ENCODE peak calls at places on chromosome 10, in ten cellular contexts. L, I, O, T, R, C, J, F, U and G are unnamed samples.

GRCh38 chr10:86979296-86979818 is 11.1 kb downstream of the ADIRF start:
- DNase-seq in L (no peak), I (no peak), O (no peak), T (no peak), R (no peak), C (no peak), J (no peak), F (no peak), U (no peak), G (no peak)

GRCh38 chr10:97780991-97781540 is 9.3 kb upstream of the SFRP5 start:
- DNase-seq in L (no peak), I (no peak), O (no peak), T (no peak), R (no peak), C (no peak), J (no peak), F (no peak), U (no peak), G (no peak)

GRCh38 chr10:34314457-34314856 is 500.6 kb downstream of the PARD3 start:
- DNase-seq in L (no peak), I (no peak), O (no peak), T (no peak), R (no peak), C (no peak), J (no peak), F (no peak), U (no peak), G (no peak)

GRCh38 chr10:63866075-63866746 is 345.0 kb downstream of the REEP3 start:
- DNase-seq in L (no peak), I (peak), O (peak), T (no peak), R (peak), C (peak), J (no peak), F (peak), U (no peak), G (peak)

GRCh38 chr10:48237225-48237855 is 37.2 kb downstream of the FRMPD2 start:
- DNase-seq in L (no peak), I (no peak), O (no peak), T (no peak), R (no peak), C (no peak), J (no peak), F (no peak), U (no peak), G (no peak)

GRCh38 chr10:12177642-12178041 is 18.0 kb downstream of the NUDT5 start:
- DNase-seq in L (no peak), I (no peak), O (no peak), T (no peak), R (no peak), C (no peak), J (no peak), F (peak), U (no peak), G (no peak)

GRCh38 chr10:60710041-60710440 is 68.2 kb upstream of the CDK1 start:
- DNase-seq in L (no peak), I (no peak), O (no peak), T (no peak), R (no peak), C (no peak), J (no peak), F (no peak), U (no peak), G (no peak)

GRCh38 chr10:117541909-117542705 is 439 bp upstream of the EMX2 start:
- DNase-seq in L (no peak), I (no peak), O (no peak), T (no peak), R (no peak), C (no peak), J (no peak), F (peak), U (no peak), G (peak)

GRCh38 chr10:128116851-128117615 is 9.2 kb downstream of the MKI67 start:
- DNase-seq in L (no peak), I (no peak), O (no peak), T (no peak), R (no peak), C (no peak), J (no peak), F (no peak), U (no peak), G (no peak)

GRCh38 chr10:239109-239508 is 103.9 kb downstream of the ZMYND11 start:
- DNase-seq in L (no peak), I (no peak), O (no peak), T (peak), R (no peak), C (no peak), J (no peak), F (peak), U (no peak), G (no peak)

GRCh38 chr10:79940431-79940830 is 8.5 kb downstream of the SFTPD start:
- DNase-seq in L (no peak), I (no peak), O (peak), T (no peak), R (no peak), C (no peak), J (no peak), F (no peak), U (no peak), G (no peak)

GRCh38 chr10:132283604-132284382 is 24.0 kb downstream of the STK32C start:
- DNase-seq in L (no peak), I (no peak), O (no peak), T (no peak), R (no peak), C (no peak), J (no peak), F (no peak), U (no peak), G (no peak)

GRCh38 chr10:121596668-121597503 is 1.4 kb downstream of the FGFR2 start:
- DNase-seq in L (no peak), I (no peak), O (peak), T (no peak), R (no peak), C (no peak), J (peak), F (peak), U (no peak), G (no peak)

GRCh38 chr10:86958831-86959736 is 685 bp downstream of the SNCG start:
- DNase-seq in L (no peak), I (no peak), O (no peak), T (no peak), R (no peak), C (no peak), J (no peak), F (peak), U (no peak), G (peak)